ENCODE peak calls at places on chromosomes 2 and 18, in five cellular contexts. B is tibial artery, S is GM10248, I is CD14-positive monocyte, Y is AG10803. R is an unnamed sample.
A peak's percentile ranks its signal among the peaks of the same experiment; 100 is the strongest.

GRCh38 chr2:114727012-114727411 is 284.6 kb downstream of the DPP10 start:
- DNase-seq in Y (no peak), I (no peak), S (no peak), B (no peak), R (no peak)

GRCh38 chr2:14684516-14684915 is 52.0 kb downstream of the LRATD1 start:
- DNase-seq in S (no peak), B (no peak), I (no peak), Y (no peak), R (no peak)

GRCh38 chr2:21044694-21045371 is 960 bp upstream of the APOB start:
- DNase-seq in B (no peak), Y (no peak), S (no peak), I (no peak), R (no peak)

GRCh38 chr2:76281176-76281841 is 570.6 kb upstream of the GCFC2 start:
- DNase-seq in Y (no peak), S (no peak), B (no peak), I (no peak), R (no peak)

GRCh38 chr2:44549099-44549471 is 187.3 kb downstream of the CAMKMT start:
- DNase-seq in Y (peak; percentile 92), I (no peak), B (no peak), S (no peak), R (no peak)

GRCh38 chr2:134819334-134819733 is 19.1 kb upstream of the ACMSD start:
- DNase-seq in I (no peak), Y (peak; percentile 6), B (no peak), S (no peak), R (no peak)

GRCh38 chr2:96498023-96498431 is 7.1 kb downstream of the NEURL3 start:
- DNase-seq in S (no peak), I (no peak), Y (no peak), B (peak; percentile 50), R (no peak)

GRCh38 chr2:21822505-21822904 is 698.7 kb downstream of the TDRD15 start:
- DNase-seq in B (no peak), I (no peak), S (no peak), Y (no peak), R (no peak)

GRCh38 chr18:10329116-10329515 is 125.3 kb upstream of the APCDD1 start:
- DNase-seq in B (no peak), Y (no peak), S (no peak), I (no peak), R (no peak)

GRCh38 chr2:69380072-69380917 is 6.7 kb downstream of the GFPT1 start:
- DNase-seq in S (no peak), Y (peak; percentile 14), I (no peak), B (no peak), R (no peak)

GRCh38 chr2:208311321-208311720 is 45.3 kb downstream of the PIKFYVE start:
- DNase-seq in B (no peak), S (peak; percentile 43), I (no peak), Y (no peak), R (no peak)

GRCh38 chr2:12035956-12036639 is 289.7 kb downstream of the LPIN1 start:
- DNase-seq in B (no peak), Y (no peak), S (no peak), I (no peak), R (no peak)

GRCh38 chr2:183124957-183125255 is 663 bp downstream of the NUP35 start:
- DNase-seq in S (no peak), B (no peak), I (no peak), Y (no peak), R (no peak)

GRCh38 chr2:113784823-113785744 is 28.6 kb upstream of the SLC35F5 start:
- DNase-seq in Y (peak; percentile 56), B (no peak), S (no peak), I (no peak), R (no peak)

GRCh38 chr2:226763320-226763719 is 36.3 kb downstream of the IRS1 start:
- DNase-seq in S (no peak), Y (peak; percentile 46), B (no peak), I (no peak), R (no peak)

GRCh38 chr2:61671561-61672315 is 133.6 kb upstream of the XPO1 start:
- DNase-seq in Y (peak; percentile 12), B (no peak), I (no peak), S (no peak), R (no peak)

GRCh38 chr2:170873035-170873692 is 55.9 kb upstream of the GORASP2 start:
- DNase-seq in B (peak; percentile 70), I (peak; percentile 51), S (peak; percentile 84), Y (peak; percentile 65), R (peak; percentile 87)
- TF ChIP-seq CTCF in B (peak; percentile 73), I (peak; percentile 95), S (peak; percentile 93), Y (peak; percentile 94), R (peak; percentile 94)

GRCh38 chr2:236208281-236208900 is 40.2 kb upstream of the GBX2 start:
- DNase-seq in I (no peak), S (no peak), B (peak; percentile 28), Y (no peak), R (peak; percentile 78)

GRCh38 chr2:236210536-236210935 is 42.4 kb upstream of the GBX2 start:
- DNase-seq in B (peak; percentile 29), I (no peak), Y (no peak), S (no peak), R (peak; percentile 54)

GRCh38 chr2:236211281-236211680 is 43.1 kb upstream of the GBX2 start:
- DNase-seq in B (peak; percentile 48), I (no peak), S (no peak), Y (no peak), R (peak; percentile 80)

GRCh38 chr2:236209996-236210395 is 41.8 kb upstream of the GBX2 start:
- DNase-seq in Y (no peak), S (no peak), I (no peak), B (peak; percentile 28), R (peak; percentile 51)

DNA sequence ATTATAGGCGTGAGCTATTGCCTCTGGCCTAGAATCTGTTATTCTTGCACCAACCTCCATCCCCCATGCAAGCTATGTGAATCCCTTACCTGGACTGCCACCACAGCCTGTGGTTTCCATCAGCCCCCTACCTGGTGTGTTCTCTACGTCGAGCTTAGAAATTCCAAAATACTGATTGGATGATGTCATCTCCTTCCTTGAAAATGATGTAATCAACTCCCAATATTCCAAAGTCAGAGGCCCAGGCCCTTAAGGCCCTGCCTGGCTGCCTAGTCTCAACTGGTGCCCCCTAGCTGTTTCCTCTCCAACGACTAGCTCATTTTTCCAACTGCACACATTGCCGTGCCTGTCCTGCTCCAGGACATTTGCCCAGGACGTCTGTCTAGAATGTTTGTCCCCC is 41.3 kb upstream of the GBX2 start:
- DNase-seq in Y (no peak), S (no peak), I (no peak), B (peak; percentile 3), R (peak; percentile 32)
- TF ChIP-seq CTCF in Y (no peak), S (no peak), I (no peak), B (no peak), R (no peak)

GRCh38 chr2:30026091-30027055 is 105.0 kb upstream of the ALK start:
- DNase-seq in S (peak; percentile 50), I (no peak), B (no peak), Y (peak; percentile 55), R (no peak)
- TF ChIP-seq CTCF in S (peak; percentile 59), I (no peak), B (no peak), Y (peak; percentile 63), R (peak; percentile 61)

GRCh38 chr2:237675326-237675725 is 47.9 kb downstream of the LRRFIP1 start:
- DNase-seq in B (no peak), I (no peak), Y (no peak), S (no peak), R (no peak)
- TF ChIP-seq CTCF in B (no peak), I (no peak), Y (no peak), S (no peak), R (no peak)

DNA sequence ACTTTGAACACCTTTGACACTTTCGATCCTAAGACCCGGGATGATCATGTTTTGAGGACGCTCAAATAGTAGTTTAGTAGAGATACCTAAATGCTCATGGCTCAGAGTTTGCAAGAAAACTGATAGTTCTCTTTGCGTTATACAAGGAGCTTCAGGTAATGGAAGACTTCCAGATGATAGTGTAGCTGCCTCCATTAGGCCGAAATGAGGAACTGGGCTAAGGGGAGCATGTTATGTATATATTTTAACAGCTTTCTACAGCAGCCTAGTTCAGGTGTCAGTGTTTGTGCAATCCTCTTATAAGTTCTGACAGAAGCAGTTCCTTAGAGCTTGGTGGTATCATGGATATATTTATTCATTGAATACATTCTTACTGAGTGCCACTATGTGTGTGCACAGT is 126.7 kb upstream of the EPC2 start:
- DNase-seq in I (no peak), Y (no peak), S (no peak), B (no peak), R (peak; percentile 13)
- TF ChIP-seq CTCF in I (no peak), Y (no peak), S (no peak), B (no peak), R (no peak)

GRCh38 chr2:38700113-38700780 is 34.3 kb downstream of the GALM start:
- DNase-seq in B (peak; percentile 4), I (no peak), Y (no peak), S (no peak), R (no peak)
- TF ChIP-seq CTCF in B (no peak), I (no peak), Y (no peak), S (no peak), R (no peak)

GRCh38 chr2:27053321-27053720 is 1.9 kb downstream of the AGBL5 start:
- DNase-seq in S (no peak), I (no peak), Y (no peak), B (no peak), R (no peak)

GRCh38 chr2:27049422-27050280 is 1.8 kb upstream of the AGBL5 start:
- DNase-seq in B (peak; percentile 77), Y (no peak), I (no peak), S (peak; percentile 85), R (no peak)

GRCh38 chr2:27050996-27051901 is at the start of gene AGBL5:
- DNase-seq in S (peak; percentile 100), Y (peak; percentile 89), B (peak; percentile 98), I (peak; percentile 91), R (peak; percentile 98)

GRCh38 chr2:27051902-27052645 is 606 bp downstream of the AGBL5 start:
- DNase-seq in Y (no peak), B (peak; percentile 78), S (peak; percentile 39), I (no peak), R (peak; percentile 86)

DNA sequence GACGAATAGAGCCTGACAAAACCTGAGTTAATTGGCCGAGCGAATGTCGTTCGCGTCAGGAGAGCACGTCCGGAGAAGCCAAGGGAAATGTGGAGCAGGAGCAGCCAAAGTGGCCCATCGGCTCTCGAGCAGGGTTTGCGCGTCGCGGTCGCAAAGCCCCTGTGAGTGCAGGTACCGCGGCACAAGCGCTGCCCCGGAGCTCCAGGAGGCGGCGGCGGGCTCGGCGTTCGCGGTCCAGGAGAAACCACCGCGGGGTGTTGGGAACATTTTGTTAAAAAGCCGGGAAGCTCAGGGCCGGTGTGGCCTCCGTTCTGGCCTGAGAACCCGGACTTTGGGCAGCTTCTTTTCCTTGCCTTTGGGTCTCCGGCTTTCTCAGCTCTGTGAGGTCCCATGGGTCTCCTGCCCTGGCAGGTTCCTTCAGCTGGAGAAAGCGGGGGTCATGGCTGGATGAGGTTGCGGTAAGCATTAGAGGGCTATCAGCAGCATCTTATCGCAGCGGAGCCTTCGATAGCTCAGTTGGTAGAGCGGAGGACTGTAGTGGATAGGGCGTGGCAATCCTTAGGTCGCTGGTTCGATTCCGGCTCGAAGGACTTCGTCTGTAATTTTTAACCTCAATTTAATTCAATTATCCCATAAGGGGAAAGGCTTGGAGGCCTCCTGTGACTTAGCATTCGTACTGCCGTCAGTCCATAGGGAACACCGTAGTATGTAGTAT is 1.0 kb upstream of the AGBL5 start:
- DNase-seq in B (peak; percentile 97), S (peak; percentile 85), I (peak; percentile 85), Y (peak; percentile 97), R (peak; percentile 97)
- TF ChIP-seq CTCF in B (peak; percentile 73), S (peak; percentile 7), I (peak; percentile 28), Y (peak; percentile 40), R (peak; percentile 48)